ENCODE peak calls at places on chromosomes 7 and 10, in eight cellular contexts. F is nephron progenitor cell, S is lower lobe of right lung, O is B cell, D is PC-3, Z is hepatocyte, P is kidney epithelial cell, C is adrenal gland. W is an unnamed sample.

GRCh38 chr7:44058759-44059218 is 6.6 kb downstream of the PGAM2 start:
- DNase-seq in S (peak), D (no peak), P (no peak), C (peak), F (no peak), O (no peak), Z (no peak), W (no peak)

GRCh38 chr10:123995082-123995460 is 98.3 kb downstream of the CHST15 start:
- DNase-seq in D (no peak), F (no peak), C (peak), Z (no peak), O (no peak), S (peak), P (no peak), W (no peak)

GRCh38 chr7:77199008-77199966 is at the start of gene FGL2:
- DNase-seq in Z (peak), S (peak), D (peak), C (peak), O (peak), P (no peak), F (peak), W (no peak)

GRCh38 chr10:106242301-106242700 is 922.2 kb downstream of the SORCS1 start:
- DNase-seq in P (no peak), D (no peak), F (no peak), S (no peak), C (no peak), O (no peak), Z (no peak), W (no peak)

GRCh38 chr10:127715782-127716378 is 21.1 kb upstream of the FOXI2 start:
- DNase-seq in Z (no peak), F (no peak), S (no peak), C (no peak), P (no peak), O (peak), D (peak), W (no peak)

GRCh38 chr10:12699258-12699700 is 302.2 kb downstream of the CCDC3 start:
- DNase-seq in Z (peak), D (no peak), C (no peak), O (no peak), P (peak), S (no peak), F (no peak), W (no peak)

GRCh38 chr7:49855281-49855980 is 82.0 kb downstream of the VWC2 start:
- DNase-seq in S (no peak), Z (no peak), D (no peak), C (no peak), F (no peak), O (no peak), P (no peak), W (no peak)

GRCh38 chr7:77308792-77309191 is 107.4 kb downstream of the GSAP start:
- DNase-seq in D (no peak), S (no peak), C (no peak), O (no peak), P (no peak), Z (no peak), F (no peak), W (no peak)

GRCh38 chr7:979886-980571 is 3.0 kb upstream of the CYP2W1 start:
- DNase-seq in C (no peak), D (no peak), O (no peak), Z (no peak), P (peak), F (no peak), S (no peak), W (no peak)

GRCh38 chr10:71810048-71810750 is 36.9 kb upstream of the VSIR start:
- DNase-seq in Z (no peak), S (no peak), O (no peak), F (no peak), C (no peak), P (no peak), D (peak), W (no peak)

GRCh38 chr7:45638916-45639315 is 64.7 kb downstream of the ADCY1 start:
- DNase-seq in P (no peak), D (no peak), Z (peak), F (no peak), O (no peak), S (no peak), C (peak), W (no peak)

GRCh38 chr7:178444-178843 is 13.9 kb upstream of the FAM20C start:
- DNase-seq in F (no peak), D (no peak), O (no peak), S (no peak), P (no peak), C (no peak), Z (no peak), W (no peak)

GRCh38 chr7:31315758-31316157 is 24.8 kb downstream of the NEUROD6 start:
- DNase-seq in Z (no peak), O (no peak), C (no peak), S (no peak), F (no peak), P (no peak), D (no peak), W (no peak)

GRCh38 chr7:155497149-155497901 is 39.4 kb downstream of the EN2 start:
- DNase-seq in F (no peak), C (no peak), D (no peak), S (no peak), O (no peak), P (no peak), Z (peak), W (no peak)

GRCh38 chr10:103739039-103739764 is 116.2 kb downstream of the SH3PXD2A start:
- DNase-seq in C (no peak), Z (peak), P (no peak), O (no peak), F (no peak), S (no peak), D (peak), W (no peak)

GRCh38 chr7:110421490-110422241 is 669.3 kb upstream of the LRRN3 start:
- DNase-seq in F (no peak), Z (no peak), D (no peak), P (no peak), O (no peak), C (no peak), S (no peak), W (no peak)

GRCh38 chr10:123445336-123445735 is 220.8 kb upstream of the GPR26 start:
- DNase-seq in F (no peak), Z (no peak), S (no peak), P (no peak), O (no peak), C (no peak), D (no peak), W (no peak)

GRCh38 chr10:11407939-11408338 is 203.5 kb downstream of the USP6NL start:
- DNase-seq in D (no peak), C (no peak), Z (no peak), P (no peak), O (peak), F (no peak), S (no peak), W (no peak)
- TF ChIP-seq CTCF in D (no peak), C (no peak), Z (no peak), P (no peak), O (no peak), F (no peak), S (no peak), W (no peak)

GRCh38 chr7:147432068-147432467 is 1158.5 kb upstream of the C7orf33 start:
- DNase-seq in P (no peak), F (peak), O (no peak), C (no peak), D (peak), S (no peak), Z (peak), W (no peak)
- TF ChIP-seq CTCF in P (peak), F (peak), O (no peak), C (no peak), D (peak), S (no peak), Z (peak), W (peak)

GRCh38 chr7:34260282-34260681 is 354.9 kb downstream of the BMPER start:
- DNase-seq in F (no peak), P (peak), D (peak), C (no peak), O (no peak), S (no peak), Z (peak), W (no peak)
- TF ChIP-seq CTCF in F (no peak), P (no peak), D (no peak), C (no peak), O (no peak), S (no peak), Z (no peak), W (no peak)

GRCh38 chr10:35223016-35223415 is 96.4 kb downstream of the CREM start:
- DNase-seq in Z (no peak), P (no peak), O (no peak), F (no peak), D (peak), C (no peak), S (no peak), W (no peak)
- TF ChIP-seq CTCF in Z (no peak), P (no peak), O (no peak), F (no peak), D (peak), C (no peak), S (no peak), W (no peak)